ENCODE peak calls at places on chromosomes 12 and 14, in four cellular contexts. G is NCI-H1048, Y is HuH-7, K is OCI-M1. E is an unnamed sample.

GRCh38 chr14:104206281-104206904 is 68.0 kb downstream of the KIF26A start:
- DNase-seq in G (no peak), Y (no peak), K (no peak), E (no peak)

GRCh38 chr14:75993567-75994041 is 8.0 kb downstream of the IFT43 start:
- DNase-seq in G (no peak), Y (no peak), K (peak), E (no peak)

GRCh38 chr14:91374897-91375747 is 42.5 kb downstream of the CCDC88C start:
- DNase-seq in G (no peak), Y (no peak), K (no peak), E (no peak)

GRCh38 chr12:106331594-106331993 is 26.0 kb upstream of the POLR3B start:
- DNase-seq in G (no peak), Y (no peak), K (no peak), E (no peak)

GRCh38 chr14:34256223-34256622 is 205.8 kb downstream of the SPTSSA start:
- DNase-seq in G (no peak), Y (no peak), K (no peak), E (no peak)

GRCh38 chr12:108273217-108273616 is 65.9 kb downstream of the CMKLR1 start:
- DNase-seq in G (no peak), Y (no peak), K (no peak), E (no peak)

GRCh38 chr14:21084988-21085853 is 13.2 kb downstream of the ZNF219 start:
- DNase-seq in G (no peak), Y (no peak), K (no peak), E (no peak)

GRCh38 chr12:90152897-90153624 is 444.4 kb upstream of the ATP2B1 start:
- DNase-seq in G (no peak), Y (no peak), K (no peak), E (peak)

GRCh38 chr12:89208661-89209096 is 143.6 kb downstream of the DUSP6 start:
- DNase-seq in G (no peak), Y (no peak), K (peak), E (peak)

GRCh38 chr12:47318963-47319362 is 239.2 kb upstream of the AMIGO2 start:
- DNase-seq in G (no peak), Y (no peak), K (no peak), E (no peak)

GRCh38 chr14:60079723-60080122 is 12.0 kb upstream of the PCNX4 start:
- DNase-seq in G (no peak), Y (no peak), K (no peak), E (no peak)

GRCh38 chr12:93978553-93978952 is 169.8 kb upstream of the PLXNC1 start:
- DNase-seq in G (no peak), Y (no peak), K (peak), E (peak)